ENCODE peak calls at places on chromosomes 5 and 9, in eight cellular contexts. L is left ventricle myocardium inferior, O is mammary epithelial cell, K is endodermal cell, B is GM23338, H is IMR-90, U is neural crest cell, J is endothelial cell of umbilical vein. P is an unnamed sample.

GRCh38 chr9:118782790-118783463 is 586.3 kb downstream of the BRINP1 start:
- DNase-seq in L (no peak), O (no peak), K (no peak), B (no peak), H (no peak), U (no peak), J (no peak), P (no peak)

GRCh38 chr5:159905496-159905895 is 10.8 kb upstream of the ADRA1B start:
- DNase-seq in L (no peak), O (peak), K (no peak), B (no peak), H (peak), U (no peak), J (no peak), P (peak)

GRCh38 chr9:113219972-113220371 is 1.1 kb downstream of the FKBP15 start:
- DNase-seq in L (no peak), O (peak), K (no peak), B (no peak), H (peak), U (no peak), J (no peak), P (peak)

GRCh38 chr5:93145767-93146166 is 435.3 kb downstream of the NR2F1-AS1 start:
- DNase-seq in L (no peak), O (no peak), K (no peak), B (no peak), H (peak), U (no peak), J (no peak), P (no peak)

GRCh38 chr5:107555425-107556090 is 115.2 kb downstream of the EFNA5 start:
- DNase-seq in L (no peak), O (peak), K (no peak), B (no peak), H (peak), U (no peak), J (no peak), P (peak)

GRCh38 chr5:33563983-33564908 is 123.5 kb downstream of the TARS1 start:
- DNase-seq in L (no peak), O (no peak), K (no peak), B (peak), H (no peak), U (no peak), J (no peak), P (no peak)

GRCh38 chr9:79196606-79197005 is 375.2 kb upstream of the TLE4 start:
- DNase-seq in L (no peak), O (no peak), K (no peak), B (no peak), H (peak), U (no peak), J (no peak), P (no peak)

GRCh38 chr9:16062542-16063240 is 509.8 kb downstream of the CCDC171 start:
- DNase-seq in L (no peak), O (peak), K (peak), B (no peak), H (peak), U (no peak), J (peak), P (peak)

GRCh38 chr9:70421272-70422180 is 7.1 kb upstream of the KLF9 start:
- DNase-seq in L (no peak), O (no peak), K (no peak), B (peak), H (peak), U (no peak), J (peak), P (peak)

GRCh38 chr9:36325081-36325828 is 67.0 kb upstream of the GNE start:
- DNase-seq in L (peak), O (no peak), K (no peak), B (no peak), H (no peak), U (no peak), J (no peak), P (no peak)

GRCh38 chr5:78799254-78800017 is 150.9 kb upstream of the LHFPL2 start:
- DNase-seq in L (no peak), O (no peak), K (no peak), B (no peak), H (peak), U (no peak), J (no peak), P (peak)

GRCh38 chr5:160262665-160263064 is 33.4 kb downstream of the FABP6 start:
- DNase-seq in L (no peak), O (no peak), K (no peak), B (no peak), H (no peak), U (no peak), J (peak), P (no peak)

GRCh38 chr9:16868706-16869105 is 1.8 kb downstream of the BNC2 start:
- DNase-seq in L (no peak), O (no peak), K (no peak), B (no peak), H (peak), U (no peak), J (no peak), P (no peak)

GRCh38 chr9:118647331-118647730 is 721.9 kb downstream of the BRINP1 start:
- DNase-seq in L (no peak), O (no peak), K (no peak), B (no peak), H (no peak), U (no peak), J (no peak), P (no peak)

GRCh38 chr9:33463151-33463550 is 10.6 kb downstream of the NOL6 start:
- DNase-seq in L (no peak), O (no peak), K (no peak), B (no peak), H (no peak), U (no peak), J (no peak), P (no peak)

GRCh38 chr9:26181836-26182235 is 503.6 kb upstream of the TUSC1 start:
- DNase-seq in L (no peak), O (no peak), K (no peak), B (no peak), H (no peak), U (no peak), J (no peak), P (no peak)

GRCh38 chr9:124468061-124468740 is 17.9 kb downstream of the ADGRD2 start:
- DNase-seq in L (no peak), O (no peak), K (no peak), B (no peak), H (no peak), U (no peak), J (no peak), P (no peak)

GRCh38 chr9:593809-594208 is 247.7 kb upstream of the DMRT1 start:
- DNase-seq in L (no peak), O (no peak), K (no peak), B (no peak), H (no peak), U (no peak), J (no peak), P (no peak)

GRCh38 chr9:14779566-14780022 is 57.1 kb upstream of the CER1 start:
- DNase-seq in L (no peak), O (no peak), K (no peak), B (no peak), H (no peak), U (no peak), J (no peak), P (no peak)

GRCh38 chr9:97307500-97308163 is at the start of gene CCDC180:
- DNase-seq in L (no peak), O (no peak), K (no peak), B (peak), H (no peak), U (no peak), J (peak), P (peak)

GRCh38 chr9:77820293-77820954 is 172.3 kb upstream of the GNA14 start:
- DNase-seq in L (no peak), O (peak), K (no peak), B (no peak), H (peak), U (no peak), J (peak), P (peak)

GRCh38 chr5:139389701-139390638 is at the start of gene MZB1:
- DNase-seq in L (no peak), O (no peak), K (peak), B (no peak), H (no peak), U (no peak), J (no peak), P (no peak)

GRCh38 chr5:56457887-56458451 is 224.8 kb upstream of the ANKRD55 start:
- DNase-seq in L (peak), O (no peak), K (no peak), B (no peak), H (peak), U (no peak), J (no peak), P (peak)

GRCh38 chr5:68661237-68661636 is 432.6 kb upstream of the SLC30A5 start:
- DNase-seq in L (no peak), O (peak), K (peak), B (peak), H (peak), U (no peak), J (no peak), P (peak)

GRCh38 chr9:116767219-116767618 is 80.1 kb downstream of the TRIM32 start:
- DNase-seq in L (no peak), O (no peak), K (peak), B (peak), H (no peak), U (no peak), J (no peak), P (no peak)

GRCh38 chr5:80147119-80147815 is 108.6 kb downstream of the SERINC5 start:
- DNase-seq in L (no peak), O (no peak), K (peak), B (no peak), H (no peak), U (no peak), J (no peak), P (no peak)
- TF ChIP-seq CTCF in L (peak), O (no peak), K (no peak), B (no peak), H (no peak), U (no peak), J (no peak), P (no peak)

GRCh38 chr9:99241106-99241505 is 19.0 kb downstream of the SEC61B start:
- DNase-seq in L (no peak), O (no peak), K (no peak), B (peak), H (no peak), U (no peak), J (peak), P (no peak)
- TF ChIP-seq CTCF in L (peak), O (no peak), K (peak), B (peak), H (no peak), U (peak), J (no peak), P (peak)

GRCh38 chr5:61330879-61331406 is 1.1 kb upstream of the ZSWIM6 start:
- DNase-seq in L (peak), O (peak), K (peak), B (peak), H (peak), U (peak), J (peak), P (peak)

GRCh38 chr5:61329729-61330128 is 2.3 kb upstream of the ZSWIM6 start:
- DNase-seq in L (no peak), O (no peak), K (peak), B (peak), H (peak), U (no peak), J (peak), P (no peak)

GRCh38 chr5:61330341-61330878 is 1.6 kb upstream of the ZSWIM6 start:
- DNase-seq in L (peak), O (peak), K (peak), B (peak), H (peak), U (no peak), J (peak), P (peak)

GRCh38 chr5:61328791-61329617 is 3.1 kb upstream of the ZSWIM6 start:
- DNase-seq in L (no peak), O (no peak), K (peak), B (peak), H (no peak), U (no peak), J (peak), P (no peak)

DNA sequence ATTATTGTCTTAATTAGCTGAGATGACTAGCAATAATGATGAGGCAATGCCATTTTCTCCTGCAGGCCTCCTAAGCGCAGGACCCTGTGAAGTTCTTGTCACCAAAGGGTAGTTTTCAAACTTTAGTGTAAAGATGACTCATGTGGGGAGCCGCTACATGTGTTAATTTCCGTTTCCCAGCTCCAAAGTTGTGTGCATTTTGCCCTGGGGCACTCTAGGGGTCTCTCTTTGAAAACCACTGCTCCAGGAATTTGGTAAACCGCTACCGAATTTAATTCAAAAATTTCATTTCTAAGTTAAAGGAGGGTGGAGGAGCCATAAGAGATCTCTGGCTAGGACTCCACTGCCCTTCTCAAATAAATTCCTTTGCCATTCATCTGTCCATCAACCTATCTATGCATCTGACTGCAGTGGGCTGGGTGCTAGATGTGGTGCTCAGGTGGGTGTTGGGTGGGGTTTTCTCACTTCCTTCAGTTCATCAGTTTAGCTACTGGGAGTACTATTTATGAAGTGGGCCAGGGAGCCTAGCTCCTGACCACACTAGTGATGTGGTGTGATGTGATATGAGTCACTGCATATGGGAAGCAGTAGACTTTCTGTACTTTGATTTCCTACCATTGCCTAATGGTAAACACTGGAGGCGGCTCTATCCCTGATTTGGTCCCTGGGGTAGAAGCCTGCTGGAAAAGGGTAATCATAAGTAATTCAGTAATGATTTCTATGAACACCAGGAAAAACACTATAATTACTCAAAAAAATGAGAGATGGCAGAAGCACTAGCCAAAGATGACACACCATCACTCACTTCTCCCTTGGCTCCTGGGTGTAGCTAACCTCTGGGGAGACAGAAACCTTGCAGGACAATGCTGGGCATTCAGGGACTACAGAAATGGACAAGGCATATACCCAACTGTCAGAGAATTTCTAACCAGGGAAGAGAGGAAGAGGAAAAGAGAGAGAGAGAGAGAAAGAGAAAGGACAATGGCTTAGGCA is 4.0 kb upstream of the ZSWIM6 start:
- DNase-seq in L (no peak), O (peak), K (peak), B (peak), H (peak), U (no peak), J (peak), P (peak)
- TF ChIP-seq CTCF in L (no peak), O (no peak), K (peak), B (peak), H (no peak), U (no peak), J (no peak), P (no peak)

GRCh38 chr9:86598411-86599239 is 244.4 kb upstream of the TUT7 start:
- DNase-seq in L (no peak), O (no peak), K (peak), B (no peak), H (no peak), U (no peak), J (no peak), P (no peak)
- TF ChIP-seq CTCF in L (no peak), O (no peak), K (no peak), B (no peak), H (no peak), U (no peak), J (no peak), P (no peak)

GRCh38 chr5:16510123-16510522 is 44.5 kb upstream of the ZNF622 start:
- DNase-seq in L (no peak), O (no peak), K (no peak), B (no peak), H (no peak), U (no peak), J (no peak), P (no peak)
- TF ChIP-seq CTCF in L (no peak), O (no peak), K (no peak), B (no peak), H (no peak), U (no peak), J (no peak), P (no peak)

DNA sequence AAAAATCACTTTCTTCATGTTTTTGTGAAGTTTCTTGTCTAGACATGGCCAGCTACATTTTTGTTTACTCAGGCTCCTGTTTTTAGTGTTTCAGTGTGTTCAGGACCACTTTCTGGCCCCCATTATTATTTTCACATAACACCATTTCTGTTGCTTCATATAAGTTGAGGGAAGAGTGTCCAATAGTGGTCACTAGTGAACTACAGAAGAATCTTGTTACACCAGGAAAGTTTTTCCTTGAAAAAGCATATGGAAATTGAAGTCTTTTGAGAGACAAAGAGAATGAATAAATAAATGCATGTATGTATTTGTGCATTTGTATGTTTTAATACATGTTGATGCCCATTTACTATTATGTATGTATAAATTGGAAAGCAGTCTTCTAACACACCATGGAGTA is 3.8 kb downstream of the ADAMTSL1 start:
- DNase-seq in L (no peak), O (no peak), K (no peak), B (no peak), H (no peak), U (no peak), J (no peak), P (no peak)
- TF ChIP-seq CTCF in L (no peak), O (no peak), K (no peak), B (no peak), H (no peak), U (no peak), J (no peak), P (peak)

GRCh38 chr9:134663084-134663483 is 21.5 kb downstream of the COL5A1 start:
- DNase-seq in L (peak), O (no peak), K (no peak), B (no peak), H (no peak), U (no peak), J (no peak), P (no peak)

GRCh38 chr9:134664446-134664845 is 22.8 kb downstream of the COL5A1 start:
- DNase-seq in L (peak), O (no peak), K (no peak), B (no peak), H (no peak), U (no peak), J (no peak), P (no peak)

GRCh38 chr9:134662143-134662876 is 20.7 kb downstream of the COL5A1 start:
- DNase-seq in L (peak), O (peak), K (no peak), B (no peak), H (peak), U (no peak), J (no peak), P (peak)

GRCh38 chr9:134661791-134662142 is 20.2 kb downstream of the COL5A1 start:
- DNase-seq in L (peak), O (peak), K (no peak), B (no peak), H (peak), U (no peak), J (no peak), P (peak)

GRCh38 chr9:134663753-134664415 is 22.3 kb downstream of the COL5A1 start:
- DNase-seq in L (peak), O (no peak), K (no peak), B (no peak), H (no peak), U (no peak), J (no peak), P (no peak)
- TF ChIP-seq CTCF in L (no peak), O (no peak), K (peak), B (peak), H (peak), U (no peak), J (peak), P (peak)

GRCh38 chr5:9498541-9499497 is 47.1 kb downstream of the SEMA5A start:
- DNase-seq in L (no peak), O (peak), K (peak), B (peak), H (peak), U (no peak), J (no peak), P (peak)
- TF ChIP-seq CTCF in L (peak), O (peak), K (peak), B (peak), H (peak), U (peak), J (peak), P (peak)

GRCh38 chr9:31119882-31120481 is 1264.5 kb upstream of the ACO1 start:
- DNase-seq in L (no peak), O (peak), K (peak), B (peak), H (no peak), U (no peak), J (peak), P (no peak)
- TF ChIP-seq CTCF in L (peak), O (peak), K (peak), B (peak), H (peak), U (peak), J (peak), P (no peak)